ENCODE peak calls at places on chromosomes 7 and 10, in ten cellular contexts. W, V, P, H, S, X, T, Y, L and D are unnamed samples.

GRCh38 chr7:38242814-38243213 is 30.6 kb downstream of the TARP start:
- DNase-seq in W (no peak), X (no peak), Y (no peak), T (no peak), L (no peak), S (no peak), H (no peak), P (no peak), V (no peak), D (no peak)

GRCh38 chr7:539731-540411 is 20.2 kb upstream of the PDGFA start:
- DNase-seq in H (peak; percentile 83), W (no peak), S (no peak), Y (no peak), P (no peak), V (no peak), L (no peak), T (no peak), X (no peak), D (peak; percentile 48)

GRCh38 chr7:39618868-39619267 is 4.5 kb upstream of the RALA start:
- DNase-seq in Y (no peak), H (no peak), P (no peak), T (no peak), W (no peak), V (no peak), X (no peak), L (no peak), S (no peak), D (no peak)

GRCh38 chr10:131933016-131933694 is 32.3 kb downstream of the PPP2R2D start:
- DNase-seq in V (no peak), X (no peak), P (no peak), T (no peak), H (no peak), S (peak; percentile 48), W (no peak), L (no peak), Y (no peak), D (no peak)

GRCh38 chr7:95190515-95190914 is 133.8 kb downstream of the PON1 start:
- DNase-seq in P (no peak), V (no peak), X (no peak), W (peak; percentile 6), L (no peak), H (peak; percentile 16), T (no peak), Y (no peak), S (no peak), D (no peak)

GRCh38 chr10:132449051-132449825 is 52.2 kb downstream of the PWWP2B start:
- DNase-seq in T (no peak), W (no peak), S (peak; percentile 67), P (no peak), Y (no peak), H (no peak), L (no peak), V (no peak), X (peak; percentile 61), D (no peak)

GRCh38 chr7:97104719-97105129 is 12.8 kb upstream of the SDHAF3 start:
- DNase-seq in V (peak; percentile 31), Y (peak; percentile 48), W (peak; percentile 86), X (peak; percentile 54), T (peak; percentile 82), H (peak; percentile 49), P (peak; percentile 87), S (peak; percentile 61), L (peak; percentile 82), D (peak; percentile 62)

GRCh38 chr7:120828528-120828927 is 29.4 kb downstream of the TSPAN12 start:
- DNase-seq in L (no peak), X (no peak), W (no peak), S (no peak), V (no peak), T (no peak), Y (no peak), P (no peak), H (no peak), D (no peak)

GRCh38 chr7:1593091-1593866 is 23.4 kb upstream of the PSMG3 start:
- DNase-seq in W (peak; percentile 31), S (no peak), H (no peak), Y (no peak), X (no peak), V (no peak), L (no peak), P (no peak), T (no peak), D (no peak)

GRCh38 chr10:126387041-126387908 is 1.0 kb downstream of the ADAM12 start:
- DNase-seq in S (peak; percentile 75), L (peak; percentile 44), X (peak; percentile 79), H (peak; percentile 81), V (no peak), Y (peak; percentile 29), T (peak; percentile 68), W (peak; percentile 50), P (peak; percentile 80), D (peak; percentile 83)

GRCh38 chr10:1034758-1035157 is 9.1 kb upstream of the IDI2 start:
- DNase-seq in X (no peak), H (no peak), P (no peak), V (no peak), W (no peak), T (no peak), L (no peak), S (no peak), Y (no peak), D (no peak)

GRCh38 chr10:35371731-35372130 is 35.4 kb downstream of the CCNY start:
- DNase-seq in S (no peak), Y (no peak), T (no peak), L (no peak), P (no peak), V (no peak), H (no peak), X (no peak), W (no peak), D (no peak)

GRCh38 chr7:31017748-31018120 is 34.4 kb upstream of the ADCYAP1R1 start:
- DNase-seq in H (no peak), W (no peak), T (no peak), X (no peak), S (no peak), V (no peak), P (no peak), L (no peak), Y (no peak), D (no peak)

GRCh38 chr10:129755075-129756020 is 208.7 kb downstream of the EBF3 start:
- DNase-seq in L (no peak), Y (no peak), P (no peak), T (no peak), W (no peak), S (no peak), H (no peak), V (no peak), X (no peak), D (no peak)

GRCh38 chr10:118458957-118459641 is 117.0 kb upstream of the FAM204A start:
- DNase-seq in W (no peak), S (no peak), L (no peak), X (no peak), H (no peak), Y (no peak), P (no peak), T (no peak), V (no peak), D (no peak)

GRCh38 chr7:88795553-88795952 is at the start of gene TEX47:
- DNase-seq in V (no peak), W (no peak), P (no peak), Y (no peak), S (no peak), X (no peak), H (no peak), T (no peak), L (no peak), D (no peak)